ENCODE peak calls at places on chromosomes 13 and 19, in four cellular contexts. E is upper lobe of right lung, Q is suprapubic skin, H is iPS DF 6.9. M is an unnamed sample. For H3K27me3, the result is how much of the 10 kb centered on the place peaks cover.

GRCh38 chr13:94620286-94620896 is 18.7 kb downstream of the GPR180 start:
- DNase-seq in Q (no peak), E (no peak), H (no peak), M (no peak)

GRCh38 chr19:30148039-30148438 is 206.0 kb downstream of the URI1 start:
- DNase-seq in Q (no peak), E (no peak), H (no peak), M (no peak)

GRCh38 chr13:99307648-99308339 is 595 bp upstream of the GPR183 start:
- DNase-seq in Q (no peak), H (no peak), E (no peak), M (no peak)

GRCh38 chr13:24982333-24982999 is 113.5 kb upstream of the PABPC3 start:
- DNase-seq in Q (no peak), H (no peak), E (no peak), M (no peak)

GRCh38 chr13:46605089-46605488 is 52.1 kb downstream of the LRCH1 start:
- DNase-seq in E (no peak), H (no peak), Q (no peak), M (no peak)

GRCh38 chr13:45584816-45585215 is 30.7 kb downstream of the ERICH6B start:
- DNase-seq in H (peak), Q (no peak), E (no peak), M (no peak)

GRCh38 chr13:36986462-36987240 is 12.5 kb downstream of the ALG5 start:
- DNase-seq in Q (no peak), H (no peak), E (no peak), M (no peak)

GRCh38 chr19:37991841-37992248 is 84.8 kb downstream of the SIPA1L3 start:
- DNase-seq in Q (no peak), E (peak), H (no peak), M (no peak)

GRCh38 chr13:73722120-73722519 is 412.1 kb downstream of the KLF12 start:
- DNase-seq in E (no peak), H (no peak), Q (no peak), M (no peak)

GRCh38 chr13:94993608-94994007 is 281.3 kb upstream of the SOX21 start:
- DNase-seq in Q (no peak), H (no peak), E (no peak), M (no peak)

GRCh38 chr19:37654118-37654517 is 1.1 kb downstream of the ZFP30 start:
- DNase-seq in Q (no peak), E (no peak), H (no peak), M (no peak)

GRCh38 chr19:55146078-55146647 is 2.8 kb downstream of the TNNT1 start:
- DNase-seq in Q (no peak), E (no peak), H (no peak), M (no peak)

GRCh38 chr13:31424130-31424729 is 224.5 kb downstream of the B3GLCT start:
- DNase-seq in Q (peak), E (peak), H (peak), M (no peak)

GRCh38 chr19:2048104-2048958 is 2.7 kb downstream of the MKNK2 start:
- DNase-seq in H (no peak), E (no peak), Q (peak), M (no peak)

GRCh38 chr19:575527-576506 is 3.4 kb downstream of the BSG start:
- DNase-seq in H (no peak), E (no peak), Q (peak), M (no peak)

GRCh38 chr19:53991224-53992113 is at the start of gene CACNG6:
- DNase-seq in Q (no peak), H (no peak), E (no peak), M (no peak)

GRCh38 chr19:2212861-2213711 is 23.0 kb downstream of the PLEKHJ1 start:
- DNase-seq in H (no peak), Q (no peak), E (peak), M (no peak)

GRCh38 chr13:21511841-21512240 is 52.7 kb upstream of the ZDHHC20 start:
- DNase-seq in Q (no peak), H (no peak), E (no peak), M (no peak)

GRCh38 chr19:8111376-8111775 is 38.0 kb downstream of the FBN3 start:
- DNase-seq in H (no peak), E (no peak), Q (no peak), M (no peak)

DNA sequence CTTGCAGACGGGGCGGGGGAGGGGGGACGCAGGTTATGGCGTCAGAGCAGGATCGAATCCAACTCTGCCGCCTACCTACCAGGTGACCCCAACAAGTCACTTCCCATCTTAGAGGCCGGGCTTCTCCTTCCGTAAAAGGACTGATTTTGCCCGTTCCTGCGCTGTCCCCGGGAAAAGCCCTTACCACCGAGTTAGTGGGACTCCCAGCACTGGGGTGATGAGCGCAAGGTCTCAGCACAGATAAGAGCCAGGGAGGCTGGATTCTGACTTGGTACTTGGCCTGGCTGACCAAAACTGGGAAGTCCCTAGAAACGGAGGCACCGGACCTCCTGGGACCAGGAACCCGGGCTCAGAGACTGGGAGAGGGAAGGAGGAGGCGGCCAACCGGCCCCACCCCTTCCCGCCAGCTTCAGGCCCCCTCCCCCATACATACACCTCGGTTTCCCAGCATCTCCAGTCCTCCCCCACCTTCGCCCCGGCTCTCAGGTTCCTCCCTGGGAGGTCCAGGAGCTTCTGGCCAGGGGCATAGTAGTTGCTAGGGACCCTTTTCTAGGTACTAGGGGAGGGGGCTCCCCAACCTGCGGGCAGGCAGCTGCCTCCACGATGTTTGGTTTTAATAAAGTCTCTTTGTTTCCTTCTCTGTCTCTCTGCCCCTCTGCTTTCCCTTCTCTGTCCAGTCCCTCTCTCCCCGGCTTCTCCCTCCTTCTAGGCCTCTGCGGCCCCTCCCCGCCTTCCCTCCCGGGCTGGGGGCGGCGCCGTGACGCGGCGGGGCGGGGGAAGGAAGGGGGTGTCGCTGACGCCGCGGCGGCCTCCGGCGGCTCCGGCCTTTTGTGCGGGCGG is at the start of gene GRAMD1A:
- DNase-seq in E (peak), Q (peak), H (peak), M (peak)
- H3K27me3 ChIP-seq in E (under half), Q (under half), H (under half), M (under half)

GRCh38 chr19:13014921-13015280 is 19.6 kb downstream of the NFIX start:
- DNase-seq in E (no peak), Q (no peak), H (no peak), M (no peak)
- H3K27me3 ChIP-seq in E (under half), Q (under half), H (half or more), M (under half)

GRCh38 chr13:49220035-49220855 is at the start of gene MLNR:
- DNase-seq in H (no peak), E (peak), Q (no peak), M (no peak)
- H3K27me3 ChIP-seq in H (half or more), E (under half), Q (half or more), M (under half)

DNA sequence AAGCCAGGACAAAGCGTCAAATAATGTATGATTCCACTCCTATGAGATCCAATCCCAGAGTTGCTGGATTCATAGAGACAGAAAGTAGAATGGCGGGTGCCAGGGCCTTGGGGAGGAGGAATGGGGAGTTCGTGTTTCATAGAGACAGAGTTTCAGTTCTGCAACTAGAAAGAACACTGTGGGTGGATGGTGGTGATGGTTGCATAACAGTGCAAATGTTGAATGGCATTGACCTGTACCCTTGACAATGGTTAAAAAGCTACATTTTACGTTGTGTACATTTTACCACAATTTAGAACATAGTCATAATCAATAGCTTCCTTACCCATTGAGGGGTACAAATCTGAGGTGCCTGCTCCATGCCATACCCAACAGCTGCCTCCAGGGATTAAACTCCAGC is 33.4 kb downstream of the MBD3L2B start:
- DNase-seq in Q (no peak), H (no peak), E (no peak), M (no peak)
- H3K27me3 ChIP-seq in Q (under half), H (under half), E (under half), M (under half)

M was measured in esophagus muscularis mucosa.